ENCODE peak calls at places on chromosome 1, in six cellular contexts. One of them, this sample, is unnamed.

GRCh38 chr1:167173516-167174184 is 47.0 kb upstream of the POU2F1 start:
- DNase-seq in HL-60: no peak
- DNase-seq in ELR: peak
- DNase-seq in foreskin fibroblast: peak
- DNase-seq in mammary epithelial cell: no peak
- DNase-seq in Daoy: peak
- DNase-seq in this sample: no peak

GRCh38 chr1:6554907-6555778 is at the start of gene TAS1R1:
- DNase-seq in HL-60: no peak
- DNase-seq in ELR: no peak
- DNase-seq in foreskin fibroblast: peak
- DNase-seq in mammary epithelial cell: no peak
- DNase-seq in Daoy: no peak
- DNase-seq in this sample: no peak

GRCh38 chr1:16615253-16616252 is 2.2 kb upstream of the NBPF1 start:
- DNase-seq in HL-60: no peak
- DNase-seq in ELR: no peak
- DNase-seq in foreskin fibroblast: no peak
- DNase-seq in mammary epithelial cell: no peak
- DNase-seq in Daoy: no peak
- DNase-seq in this sample: no peak

GRCh38 chr1:245997471-245998258 is 509.4 kb downstream of the SMYD3 start:
- DNase-seq in HL-60: no peak
- DNase-seq in ELR: peak
- DNase-seq in foreskin fibroblast: peak
- DNase-seq in mammary epithelial cell: peak
- DNase-seq in Daoy: peak
- DNase-seq in this sample: no peak

GRCh38 chr1:167499106-167499505 is 19.2 kb downstream of the CD247 start:
- DNase-seq in HL-60: no peak
- DNase-seq in ELR: no peak
- DNase-seq in foreskin fibroblast: no peak
- DNase-seq in mammary epithelial cell: no peak
- DNase-seq in Daoy: no peak
- DNase-seq in this sample: peak

GRCh38 chr1:200130552-200130951 is 103.0 kb downstream of the NR5A2 start:
- DNase-seq in HL-60: no peak
- DNase-seq in ELR: no peak
- DNase-seq in foreskin fibroblast: no peak
- DNase-seq in mammary epithelial cell: no peak
- DNase-seq in Daoy: no peak
- DNase-seq in this sample: no peak

GRCh38 chr1:83692524-83693336 is 306.2 kb downstream of the TTLL7 start:
- DNase-seq in HL-60: no peak
- DNase-seq in ELR: peak
- DNase-seq in foreskin fibroblast: peak
- DNase-seq in mammary epithelial cell: no peak
- DNase-seq in Daoy: peak
- DNase-seq in this sample: no peak

GRCh38 chr1:201498621-201499020 is 8.3 kb downstream of the CSRP1 start:
- DNase-seq in HL-60: no peak
- DNase-seq in ELR: no peak
- DNase-seq in foreskin fibroblast: no peak
- DNase-seq in mammary epithelial cell: no peak
- DNase-seq in Daoy: no peak
- DNase-seq in this sample: no peak

GRCh38 chr1:92329356-92330129 is 30.7 kb downstream of the RPAP2 start:
- DNase-seq in HL-60: no peak
- DNase-seq in ELR: peak
- DNase-seq in foreskin fibroblast: peak
- DNase-seq in mammary epithelial cell: peak
- DNase-seq in Daoy: peak
- DNase-seq in this sample: no peak

GRCh38 chr1:228208831-228209524 is 1.1 kb downstream of the OBSCN start:
- DNase-seq in HL-60: no peak
- DNase-seq in ELR: no peak
- DNase-seq in foreskin fibroblast: no peak
- DNase-seq in mammary epithelial cell: no peak
- DNase-seq in Daoy: no peak
- DNase-seq in this sample: no peak

GRCh38 chr1:117087686-117088085 is 27.6 kb downstream of the TTF2 start:
- DNase-seq in HL-60: no peak
- DNase-seq in ELR: no peak
- DNase-seq in foreskin fibroblast: no peak
- DNase-seq in mammary epithelial cell: no peak
- DNase-seq in Daoy: no peak
- DNase-seq in this sample: no peak

GRCh38 chr1:50605186-50605875 is 182.1 kb upstream of the DMRTA2 start:
- DNase-seq in HL-60: no peak
- DNase-seq in ELR: peak
- DNase-seq in foreskin fibroblast: peak
- DNase-seq in mammary epithelial cell: peak
- DNase-seq in Daoy: peak
- DNase-seq in this sample: no peak

GRCh38 chr1:16073490-16074104 is at the start of gene FAM131C:
- DNase-seq in HL-60: no peak
- DNase-seq in ELR: peak
- DNase-seq in foreskin fibroblast: peak
- DNase-seq in mammary epithelial cell: no peak
- DNase-seq in Daoy: peak
- DNase-seq in this sample: no peak

GRCh38 chr1:204032642-204033235 is 40.2 kb upstream of the SOX13 start:
- DNase-seq in HL-60: no peak
- DNase-seq in ELR: peak
- DNase-seq in foreskin fibroblast: no peak
- DNase-seq in mammary epithelial cell: no peak
- DNase-seq in Daoy: no peak
- DNase-seq in this sample: no peak

GRCh38 chr1:160365325-160365724 is 1.5 kb upstream of the NHLH1 start:
- DNase-seq in HL-60: no peak
- DNase-seq in ELR: no peak
- DNase-seq in foreskin fibroblast: no peak
- DNase-seq in mammary epithelial cell: no peak
- DNase-seq in Daoy: no peak
- DNase-seq in this sample: no peak

GRCh38 chr1:154697710-154698109 is 89.7 kb upstream of the ADAR start:
- DNase-seq in HL-60: no peak
- DNase-seq in ELR: peak
- DNase-seq in foreskin fibroblast: no peak
- DNase-seq in mammary epithelial cell: no peak
- DNase-seq in Daoy: no peak
- DNase-seq in this sample: no peak

GRCh38 chr1:171783816-171784530 is 2.5 kb downstream of the METTL13 start:
- DNase-seq in HL-60: no peak
- DNase-seq in ELR: no peak
- DNase-seq in foreskin fibroblast: no peak
- DNase-seq in mammary epithelial cell: no peak
- DNase-seq in Daoy: no peak
- DNase-seq in this sample: no peak

GRCh38 chr1:97630281-97630680 is 290.6 kb downstream of the DPYD start:
- DNase-seq in HL-60: no peak
- DNase-seq in ELR: no peak
- DNase-seq in foreskin fibroblast: no peak
- DNase-seq in mammary epithelial cell: no peak
- DNase-seq in Daoy: no peak
- DNase-seq in this sample: no peak

GRCh38 chr1:4762146-4762545 is 107.7 kb downstream of the AJAP1 start:
- DNase-seq in HL-60: no peak
- DNase-seq in ELR: no peak
- DNase-seq in foreskin fibroblast: no peak
- DNase-seq in mammary epithelial cell: no peak
- DNase-seq in Daoy: no peak
- DNase-seq in this sample: no peak

GRCh38 chr1:156106624-156107488 is 7.7 kb upstream of the LMNA start:
- DNase-seq in HL-60: no peak
- DNase-seq in ELR: no peak
- DNase-seq in foreskin fibroblast: peak
- DNase-seq in mammary epithelial cell: no peak
- DNase-seq in Daoy: no peak
- DNase-seq in this sample: no peak

GRCh38 chr1:164668451-164668850 is 109.5 kb downstream of the PBX1 start:
- DNase-seq in HL-60: no peak
- DNase-seq in ELR: no peak
- DNase-seq in foreskin fibroblast: no peak
- DNase-seq in mammary epithelial cell: no peak
- DNase-seq in Daoy: no peak
- DNase-seq in this sample: no peak

GRCh38 chr1:99561952-99562351 is 84.0 kb upstream of the PALMD start:
- DNase-seq in HL-60: no peak
- DNase-seq in ELR: no peak
- DNase-seq in foreskin fibroblast: no peak
- DNase-seq in mammary epithelial cell: no peak
- DNase-seq in Daoy: no peak
- DNase-seq in this sample: no peak

GRCh38 chr1:44423706-44424546 is 18.9 kb downstream of the RNF220 start:
- DNase-seq in HL-60: no peak
- DNase-seq in ELR: peak
- DNase-seq in foreskin fibroblast: peak
- DNase-seq in mammary epithelial cell: peak
- DNase-seq in Daoy: peak
- DNase-seq in this sample: no peak